ENCODE peak calls at places on chromosomes 12 and 14, in ten cellular contexts. N is stomach, T is lower leg skin, Q is fibroblast of lung, X is mucosa of descending colon, U is H9, D is upper lobe of right lung, I is lower lobe of right lung, E is D721Med, Y is fibroblast of mammary gland. O is an unnamed sample.

GRCh38 chr14:65000868-65001600 is 14.3 kb downstream of the FNTB start:
- DNase-seq in Y (no peak), X (no peak), T (peak), U (no peak), N (no peak), E (no peak), D (no peak), I (no peak), Q (peak), O (no peak)

GRCh38 chr14:94120667-94121335 is 8.6 kb downstream of the IFI27L2 start:
- DNase-seq in N (peak), X (no peak), U (no peak), T (peak), I (no peak), Y (peak), E (no peak), Q (peak), D (no peak), O (no peak)

GRCh38 chr14:24891987-24892729 is 157.8 kb downstream of the STXBP6 start:
- DNase-seq in U (no peak), Q (no peak), D (no peak), Y (no peak), X (no peak), T (no peak), E (no peak), I (no peak), N (no peak), O (no peak)

GRCh38 chr14:24430143-24430681 is 458 bp downstream of the KHNYN start:
- DNase-seq in N (peak), Q (peak), E (peak), U (peak), Y (peak), X (peak), D (peak), T (peak), I (peak), O (peak)

GRCh38 chr14:22836301-22837058 is at the start of gene MMP14:
- DNase-seq in Y (peak), D (no peak), X (peak), U (peak), Q (peak), E (no peak), N (peak), T (peak), I (peak), O (no peak)

GRCh38 chr14:89207925-89208328 is 209.1 kb downstream of the FOXN3 start:
- DNase-seq in E (no peak), Q (no peak), Y (no peak), N (no peak), X (no peak), I (no peak), T (no peak), D (no peak), U (no peak), O (no peak)

GRCh38 chr12:49794021-49794420 is 34.2 kb downstream of the NCKAP5L start:
- DNase-seq in E (no peak), I (no peak), T (no peak), U (no peak), X (no peak), D (no peak), Q (no peak), N (no peak), Y (no peak), O (no peak)

GRCh38 chr12:70236990-70237389 is 6.2 kb upstream of the CNOT2 start:
- DNase-seq in I (no peak), T (no peak), Y (no peak), N (no peak), X (no peak), D (no peak), U (no peak), E (no peak), Q (no peak), O (no peak)

GRCh38 chr12:112463478-112463877 is 44.7 kb downstream of the PTPN11 start:
- DNase-seq in Q (no peak), X (no peak), E (no peak), D (no peak), U (no peak), Y (no peak), T (no peak), I (no peak), N (no peak), O (peak)

GRCh38 chr12:72471806-72472205 is 199.6 kb downstream of the TRHDE start:
- DNase-seq in I (no peak), E (no peak), D (no peak), X (no peak), Y (no peak), U (no peak), N (no peak), Q (no peak), T (no peak), O (no peak)

GRCh38 chr14:20683125-20683895 is 1.1 kb upstream of the RNASE4 start:
- DNase-seq in E (no peak), I (peak), U (peak), Y (peak), N (peak), Q (peak), X (peak), D (peak), T (peak), O (peak)

GRCh38 chr14:88129306-88130056 is 124.5 kb downstream of the GPR65 start:
- DNase-seq in T (no peak), X (peak), E (no peak), I (no peak), N (no peak), Q (peak), Y (peak), U (no peak), D (no peak), O (peak)

GRCh38 chr12:650983-651382 is 12.3 kb downstream of the NINJ2 start:
- DNase-seq in Q (no peak), T (peak), E (no peak), X (no peak), I (no peak), U (no peak), N (no peak), Y (no peak), D (no peak), O (no peak)

GRCh38 chr14:103858063-103858820 is 10.9 kb upstream of the PPP1R13B start:
- DNase-seq in N (no peak), E (no peak), Q (no peak), I (peak), X (no peak), D (no peak), T (no peak), Y (no peak), U (peak), O (no peak)

GRCh38 chr12:65778268-65779090 is 45.8 kb upstream of the HMGA2 start:
- DNase-seq in Y (peak), Q (peak), E (no peak), X (no peak), N (no peak), D (no peak), I (no peak), T (no peak), U (no peak), O (no peak)

GRCh38 chr14:51626788-51627187 is 24.9 kb upstream of the FRMD6 start:
- DNase-seq in D (no peak), T (no peak), Y (no peak), I (no peak), Q (no peak), X (no peak), N (no peak), E (no peak), U (no peak), O (no peak)

GRCh38 chr12:94208433-94208921 is 60.1 kb downstream of the PLXNC1 start:
- DNase-seq in N (no peak), E (no peak), T (no peak), D (no peak), I (no peak), X (peak), Y (peak), Q (no peak), U (no peak), O (peak)

GRCh38 chr12:6193853-6194815 is 6.1 kb upstream of the CD9 start:
- DNase-seq in Y (no peak), I (peak), T (peak), X (no peak), Q (no peak), D (no peak), U (peak), E (no peak), N (peak), O (no peak)

GRCh38 chr14:105944632-105945610 is 418.5 kb downstream of the TMEM121 start:
- DNase-seq in N (peak), U (no peak), E (no peak), T (no peak), X (peak), Q (no peak), I (peak), Y (peak), D (peak), O (peak)

GRCh38 chr14:84181072-84181471 is 1348.9 kb upstream of the FLRT2 start:
- DNase-seq in Q (no peak), Y (no peak), E (no peak), I (no peak), N (no peak), X (no peak), T (no peak), U (no peak), D (no peak), O (no peak)

GRCh38 chr14:55430024-55430690 is 10.3 kb downstream of the TBPL2 start:
- DNase-seq in Y (peak), U (no peak), X (peak), N (no peak), I (no peak), D (no peak), Q (peak), E (no peak), T (no peak), O (peak)

GRCh38 chr14:63130531-63130930 is 73.7 kb upstream of the RHOJ start:
- DNase-seq in U (no peak), Q (no peak), T (no peak), N (no peak), D (no peak), I (no peak), Y (no peak), X (no peak), E (no peak), O (no peak)

GRCh38 chr14:76776306-76777251 is 15.3 kb downstream of the VASH1 start:
- DNase-seq in D (no peak), X (no peak), N (no peak), I (no peak), T (peak), Q (no peak), E (no peak), U (peak), Y (no peak), O (no peak)

DNA sequence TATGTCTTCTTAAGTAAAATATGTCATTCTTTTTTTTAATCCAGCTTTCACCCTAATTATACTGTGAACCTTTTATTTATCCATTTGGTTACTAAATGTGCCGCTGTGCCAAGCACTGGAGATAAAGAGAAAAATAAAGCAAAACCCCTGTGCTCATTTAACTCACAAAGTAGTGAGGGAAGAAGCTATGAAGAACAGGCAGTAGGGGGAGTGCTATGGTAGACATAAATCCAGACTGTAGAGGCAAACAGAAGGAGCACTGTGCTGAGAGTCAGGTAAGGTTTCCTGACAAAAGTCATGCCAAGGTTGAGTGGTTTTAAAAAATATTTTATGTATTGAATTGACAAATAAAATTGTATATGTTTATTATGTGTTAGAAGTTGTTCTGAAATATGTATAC is 188.5 kb upstream of the SYT10 start:
- DNase-seq in D (no peak), E (no peak), T (no peak), N (no peak), I (no peak), U (no peak), Y (no peak), Q (no peak), X (no peak), O (no peak)
- TF ChIP-seq CTCF in D (no peak), E (peak), T (no peak), N (no peak), I (no peak), U (peak), Y (no peak), Q (no peak), X (no peak), O (no peak)

DNA sequence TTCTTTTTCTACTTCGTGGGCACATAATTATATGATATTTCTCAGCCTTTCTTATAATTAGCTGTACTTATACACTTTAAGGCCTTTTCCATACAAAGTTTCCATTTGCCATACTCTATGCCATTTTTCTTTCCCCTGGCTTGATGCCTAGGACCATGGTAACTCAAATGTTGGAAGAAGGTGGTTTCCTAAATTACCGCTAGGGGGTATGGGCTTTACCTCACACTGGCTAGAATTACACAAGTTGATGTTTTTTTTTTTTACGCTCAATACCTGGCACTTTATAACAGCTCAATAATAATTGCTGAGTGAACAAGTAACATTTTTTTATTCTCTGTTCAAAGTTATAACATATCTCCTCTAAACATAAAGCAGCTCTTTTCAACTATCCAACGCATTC is 306.8 kb upstream of the LRFN5 start:
- DNase-seq in U (no peak), X (no peak), D (no peak), Y (no peak), T (no peak), E (no peak), I (no peak), Q (no peak), N (no peak), O (no peak)
- TF ChIP-seq CTCF in U (peak), X (no peak), D (no peak), Y (no peak), T (no peak), E (no peak), I (no peak), Q (no peak), N (no peak), O (no peak)

GRCh38 chr14:101315802-101316296 is 245.4 kb upstream of the DIO3 start:
- DNase-seq in D (no peak), E (no peak), Q (no peak), X (no peak), I (no peak), Y (peak), T (no peak), N (no peak), U (no peak), O (no peak)

GRCh38 chr14:101318271-101318670 is 243.0 kb upstream of the DIO3 start:
- DNase-seq in Y (no peak), U (no peak), T (no peak), X (peak), D (no peak), I (no peak), N (no peak), E (no peak), Q (no peak), O (no peak)

GRCh38 chr14:101313268-101313667 is 248.0 kb upstream of the DIO3 start:
- DNase-seq in D (no peak), X (no peak), Q (no peak), Y (no peak), T (no peak), I (no peak), N (no peak), U (no peak), E (no peak), O (no peak)
- TF ChIP-seq CTCF in D (no peak), X (no peak), Q (no peak), Y (no peak), T (no peak), I (no peak), N (no peak), U (peak), E (no peak), O (no peak)

DNA sequence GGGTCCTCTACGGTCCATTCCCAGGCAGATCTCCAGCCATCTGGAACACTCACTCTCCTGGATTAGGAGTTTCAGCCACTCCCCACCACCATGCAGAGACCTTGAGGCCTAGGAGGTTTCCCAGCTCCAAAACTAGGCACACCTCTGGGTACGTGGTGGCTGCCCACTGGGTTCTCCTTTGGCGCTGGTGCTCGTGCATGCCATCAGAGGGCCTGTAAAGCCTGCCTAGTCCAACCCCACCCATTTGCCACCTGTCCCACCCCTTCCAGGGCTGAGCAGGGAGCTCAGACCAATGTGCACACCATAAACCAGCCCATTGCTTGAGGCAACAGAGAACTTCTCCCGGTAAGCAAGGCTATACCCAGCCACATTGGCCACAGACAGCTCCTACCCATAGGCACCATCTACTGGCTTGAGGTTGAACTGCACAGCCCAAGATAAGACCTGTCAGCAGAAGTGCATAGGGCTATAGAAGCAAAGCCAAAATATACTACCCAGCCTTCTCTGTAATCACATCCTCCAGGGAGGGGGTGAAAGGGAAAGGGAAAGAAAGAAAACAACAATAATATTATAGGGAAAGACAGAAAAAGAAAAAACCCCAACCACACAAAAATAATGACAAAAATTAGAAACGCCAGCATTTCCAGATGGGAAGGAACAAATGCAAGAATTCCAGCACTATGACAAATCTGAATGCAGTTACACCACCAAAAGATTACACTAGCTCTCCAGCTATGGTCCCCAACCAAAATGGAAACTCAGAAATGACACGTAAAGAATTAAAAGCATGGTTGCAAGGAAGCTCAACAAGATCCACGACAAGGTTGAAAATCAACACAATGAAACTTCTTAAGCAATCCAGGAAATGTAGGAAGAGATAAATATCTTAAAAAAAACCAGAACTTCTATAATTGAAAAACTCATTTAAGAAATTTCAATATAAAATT is 111.9 kb upstream of the CCDC175 start:
- DNase-seq in I (no peak), Y (peak), T (no peak), Q (peak), N (peak), U (peak), E (no peak), X (peak), D (no peak), O (peak)
- TF ChIP-seq CTCF in I (peak), Y (peak), T (no peak), Q (peak), N (peak), U (peak), E (peak), X (peak), D (peak), O (peak)

GRCh38 chr12:111027431-111027830 is 107.1 kb upstream of the MYL2 start:
- DNase-seq in Q (no peak), E (no peak), T (no peak), Y (no peak), X (no peak), U (no peak), N (no peak), D (no peak), I (no peak), O (no peak)
- TF ChIP-seq CTCF in Q (no peak), E (no peak), T (no peak), Y (no peak), X (no peak), U (no peak), N (no peak), D (no peak), I (no peak), O (no peak)

DNA sequence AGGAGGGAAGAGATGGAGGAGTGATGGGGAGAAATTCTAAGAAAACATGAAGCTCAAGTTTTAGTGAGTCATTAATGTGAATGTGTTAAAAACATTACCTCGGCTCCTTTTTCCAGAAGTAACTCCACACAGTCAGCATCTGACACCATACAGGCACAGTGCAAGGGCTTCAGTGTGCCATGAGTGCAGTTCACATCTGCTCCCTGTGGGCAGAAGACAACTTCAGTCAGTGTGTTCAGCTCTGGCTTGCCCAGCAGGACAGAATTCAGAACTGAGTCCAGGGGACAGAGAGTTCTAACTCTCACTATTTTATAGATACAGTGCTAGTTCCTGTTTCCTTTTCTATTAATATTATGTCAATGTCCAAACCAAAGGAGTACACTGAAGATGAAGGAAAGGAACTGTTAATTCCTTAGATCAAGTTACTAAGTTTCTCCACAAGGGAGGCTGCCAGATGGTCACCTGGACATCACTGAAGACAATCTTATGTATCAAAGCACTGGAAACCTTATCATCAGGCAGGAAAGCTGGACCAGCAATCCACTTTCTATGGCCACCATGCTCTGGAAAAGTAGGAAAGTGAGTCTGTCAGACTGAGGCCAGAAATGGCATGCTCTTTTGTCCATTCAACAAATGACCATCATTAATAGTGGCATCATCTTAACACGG is 6.1 kb downstream of the ASB8 start:
- DNase-seq in D (no peak), E (no peak), X (no peak), Y (no peak), U (no peak), T (no peak), Q (no peak), I (no peak), N (no peak), O (no peak)
- TF ChIP-seq CTCF in D (no peak), E (no peak), X (no peak), Y (no peak), U (no peak), T (no peak), Q (no peak), I (no peak), N (no peak), O (no peak)

GRCh38 chr14:59243174-59243573 is 54.7 kb downstream of the DAAM1 start:
- DNase-seq in I (no peak), T (no peak), Q (no peak), D (no peak), Y (no peak), N (no peak), E (no peak), U (no peak), X (no peak), O (no peak)

GRCh38 chr14:59246566-59246965 is 58.1 kb downstream of the DAAM1 start:
- DNase-seq in U (no peak), Q (peak), T (no peak), D (no peak), Y (peak), N (no peak), X (no peak), E (no peak), I (no peak), O (no peak)

GRCh38 chr14:59245809-59246295 is 57.4 kb downstream of the DAAM1 start:
- DNase-seq in N (no peak), D (no peak), Y (no peak), E (no peak), I (no peak), X (no peak), U (no peak), Q (no peak), T (no peak), O (peak)

GRCh38 chr14:59248170-59248569 is 59.7 kb downstream of the DAAM1 start:
- DNase-seq in Y (no peak), X (no peak), T (no peak), D (no peak), N (no peak), Q (no peak), U (no peak), E (no peak), I (no peak), O (no peak)

DNA sequence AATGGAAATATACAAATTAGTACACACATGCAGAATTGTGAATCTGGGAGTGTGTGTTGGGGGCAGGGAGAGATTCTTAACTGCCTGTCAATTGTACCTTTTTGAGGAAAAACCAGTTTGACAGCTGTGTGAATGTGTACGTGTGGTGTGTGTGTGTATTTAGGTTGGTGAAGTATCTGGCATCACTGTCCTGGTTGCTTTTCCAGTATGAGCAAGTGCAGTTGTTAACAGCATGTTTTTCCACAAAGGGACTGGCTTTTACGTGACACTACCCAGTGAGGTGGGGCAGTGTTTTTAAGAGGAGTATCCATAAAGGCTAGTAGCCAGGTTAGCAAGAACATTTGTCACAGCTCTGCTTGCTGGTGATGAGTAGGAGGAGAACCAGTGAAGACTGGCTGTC is 56.1 kb downstream of the DAAM1 start:
- DNase-seq in E (no peak), N (no peak), Q (no peak), X (peak), D (no peak), U (no peak), T (no peak), Y (no peak), I (no peak), O (no peak)
- TF ChIP-seq CTCF in E (no peak), N (no peak), Q (no peak), X (no peak), D (no peak), U (no peak), T (no peak), Y (no peak), I (no peak), O (no peak)

GRCh38 chr12:77204055-77204454 is 138.7 kb upstream of the E2F7 start:
- DNase-seq in T (no peak), I (no peak), X (peak), D (no peak), N (no peak), U (peak), Y (peak), Q (no peak), E (no peak), O (no peak)
- TF ChIP-seq CTCF in T (no peak), I (no peak), X (no peak), D (no peak), N (no peak), U (peak), Y (peak), Q (no peak), E (peak), O (no peak)

O was measured in GM20000.